ENCODE peak calls at places on chromosomes 5 and 9, in four cellular contexts. X is tibial nerve, R is heart right ventricle, F is uterus. H is an unnamed sample.

GRCh38 chr5:30626557-30626956 is 566.9 kb upstream of the CDH6 start:
- DNase-seq in X (no peak), R (no peak), F (no peak), H (no peak)

GRCh38 chr5:154477382-154478223 is 424 bp downstream of the HAND1 start:
- DNase-seq in X (no peak), R (no peak), F (no peak), H (no peak)

GRCh38 chr9:135939351-135940265 is 21.6 kb downstream of the UBAC1 start:
- DNase-seq in X (no peak), R (no peak), F (no peak), H (no peak)

GRCh38 chr5:74261906-74262305 is 378.6 kb downstream of the ENC1 start:
- DNase-seq in X (no peak), R (no peak), F (no peak), H (no peak)

GRCh38 chr5:58358436-58358835 is 101.5 kb downstream of the PLK2 start:
- DNase-seq in X (no peak), R (no peak), F (no peak), H (no peak)

GRCh38 chr9:108919517-108919916 is 14.4 kb downstream of the ELP1 start:
- DNase-seq in X (no peak), R (no peak), F (no peak), H (no peak)

GRCh38 chr9:93261281-93261680 is 77.3 kb downstream of the WNK2 start:
- DNase-seq in X (no peak), R (no peak), F (no peak), H (no peak)

GRCh38 chr5:124544366-124545055 is 201.9 kb downstream of the ZNF608 start:
- DNase-seq in X (no peak), R (no peak), F (no peak), H (no peak)

GRCh38 chr5:78843436-78843835 is 141.7 kb downstream of the ARSB start:
- DNase-seq in X (no peak), R (no peak), F (no peak), H (no peak)

GRCh38 chr5:81363093-81363886 is 30.6 kb downstream of the ACOT12 start:
- DNase-seq in X (no peak), R (no peak), F (no peak), H (peak; percentile 79)

GRCh38 chr9:76136986-76137385 is 246.5 kb downstream of the PCSK5 start:
- DNase-seq in X (no peak), R (no peak), F (no peak), H (no peak)

GRCh38 chr5:125798311-125798710 is 624.9 kb upstream of the GRAMD2B start:
- DNase-seq in X (no peak), R (no peak), F (no peak), H (no peak)

GRCh38 chr5:52727001-52727400 is 60.7 kb upstream of the ITGA1 start:
- DNase-seq in X (no peak), R (no peak), F (no peak), H (no peak)

GRCh38 chr5:123080215-123080614 is 8.8 kb upstream of the PRDM6 start:
- DNase-seq in X (no peak), R (no peak), F (no peak), H (no peak)

GRCh38 chr5:88769165-88769564 is 113.8 kb downstream of the MEF2C start:
- DNase-seq in X (no peak), R (no peak), F (peak; percentile 58), H (no peak)

GRCh38 chr5:168291281-168291960 is at the start of gene WWC1:
- DNase-seq in X (no peak), R (no peak), F (no peak), H (peak; percentile 94)

GRCh38 chr9:85599540-85600140 is 142.1 kb downstream of the AGTPBP1 start:
- DNase-seq in X (no peak), R (no peak), F (no peak), H (no peak)

GRCh38 chr5:140244525-140245025 is 58.3 kb downstream of the PFDN1 start:
- DNase-seq in X (peak; percentile 87), R (peak; percentile 92), F (peak; percentile 86), H (peak; percentile 89)

GRCh38 chr9:34603610-34604231 is 8.2 kb downstream of the RPP25L start:
- DNase-seq in X (peak; percentile 78), R (peak; percentile 78), F (peak; percentile 86), H (peak; percentile 79)

GRCh38 chr5:96933764-96934163 is 2.1 kb upstream of the LNPEP start:
- DNase-seq in X (no peak), R (no peak), F (no peak), H (no peak)
- H3K4me1 ChIP-seq in X (peaks cover 14% of the 10 kb centered on the region), R (peaks cover 38% of the 10 kb centered on the region), F (peaks cover 4% of the 10 kb centered on the region), H (peaks cover 12% of the 10 kb centered on the region)

GRCh38 chr9:18396102-18396728 is 77.7 kb upstream of the ADAMTSL1 start:
- DNase-seq in X (no peak), R (no peak), F (no peak), H (no peak)
- TF ChIP-seq CTCF in X (no peak), R (no peak), F (no peak), H (peak; percentile 18)

DNA sequence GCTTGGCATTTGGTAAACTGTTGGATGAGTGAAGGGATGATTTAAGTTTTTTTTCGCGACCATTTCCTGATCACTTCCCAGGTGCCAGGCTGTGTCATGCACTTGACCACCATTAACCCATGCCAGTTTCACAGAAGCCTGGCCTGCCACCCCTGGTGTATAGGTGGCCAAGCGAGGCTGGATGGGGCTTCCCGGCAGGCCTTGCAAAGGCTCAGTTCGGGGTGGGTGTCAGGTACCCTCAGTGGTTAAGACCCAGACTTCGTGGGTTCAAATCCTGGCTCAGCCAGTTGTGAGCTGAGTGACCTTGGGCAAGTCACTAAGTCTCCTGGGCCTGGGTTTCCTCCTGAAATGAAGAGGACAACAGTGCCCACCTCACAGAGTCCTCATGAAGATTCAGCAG is 2.3 kb downstream of the MED22 start:
- DNase-seq in X (no peak), R (no peak), F (no peak), H (no peak)
- H3K4me1 ChIP-seq in X (peaks cover 24% of the 10 kb centered on the region), R (peaks cover 34% of the 10 kb centered on the region), F (peaks cover 15% of the 10 kb centered on the region), H (no peaks in the 10 kb centered on the region)

DNA sequence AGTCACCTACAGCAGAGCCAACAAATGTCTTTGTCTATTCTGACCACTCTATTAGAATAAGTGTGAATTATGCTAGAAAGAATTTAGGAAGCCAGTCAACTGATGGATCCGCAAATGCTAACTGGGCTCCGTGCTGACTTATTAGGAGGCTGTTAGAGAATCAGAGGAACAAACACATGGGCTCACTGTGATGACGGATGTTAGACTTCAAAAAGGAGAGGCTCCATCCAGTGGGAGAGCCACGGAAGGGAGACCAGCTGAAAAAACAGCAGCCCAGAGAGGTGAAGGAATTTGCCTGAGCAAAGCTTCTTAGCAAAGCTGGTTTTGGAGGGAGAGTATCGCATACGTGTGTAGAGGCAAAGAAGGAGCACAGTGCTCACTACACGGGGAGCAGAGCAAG is 5.8 kb upstream of the TGFBI start:
- DNase-seq in X (no peak), R (no peak), F (no peak), H (no peak)
- TF ChIP-seq CTCF in X (no peak), R (no peak), F (no peak), H (no peak)